ENCODE peak calls at places on chromosomes 16 and 17, in five cellular contexts. A, Q, I, Z and R are unnamed samples.

GRCh38 chr16:22321340-22322001 is 24.3 kb downstream of the POLR3E start:
- DNase-seq in A (peak), Q (peak), I (peak), Z (no peak), R (peak)

GRCh38 chr16:89890886-89891657 is 17.7 kb downstream of the TCF25 start:
- DNase-seq in A (no peak), Q (no peak), I (no peak), Z (no peak), R (no peak)

GRCh38 chr17:29143894-29144293 is 36.3 kb downstream of the MYO18A start:
- DNase-seq in A (no peak), Q (no peak), I (peak), Z (no peak), R (peak)

GRCh38 chr17:34133350-34133749 is 121.7 kb upstream of the CCL2 start:
- DNase-seq in A (no peak), Q (no peak), I (no peak), Z (no peak), R (no peak)

GRCh38 chr16:78094166-78094565 is 5.3 kb upstream of the WWOX start:
- DNase-seq in A (no peak), Q (no peak), I (no peak), Z (no peak), R (no peak)

GRCh38 chr17:9905902-9906301 is 831 bp upstream of the RCVRN start:
- DNase-seq in A (no peak), Q (no peak), I (no peak), Z (no peak), R (peak)

GRCh38 chr17:31480904-31481782 is 89.7 kb downstream of the RAB11FIP4 start:
- DNase-seq in A (no peak), Q (no peak), I (no peak), Z (no peak), R (no peak)

GRCh38 chr16:84585886-84586285 is 32.0 kb downstream of the COTL1 start:
- DNase-seq in A (no peak), Q (no peak), I (no peak), Z (peak), R (no peak)

GRCh38 chr16:389317-389716 is 7.5 kb upstream of the PGAP6 start:
- DNase-seq in A (no peak), Q (no peak), I (peak), Z (no peak), R (peak)

GRCh38 chr16:75038036-75038959 is 39.5 kb downstream of the ZNRF1 start:
- DNase-seq in A (no peak), Q (no peak), I (no peak), Z (no peak), R (no peak)

GRCh38 chr16:70635356-70636016 is 10.9 kb upstream of the IL34 start:
- DNase-seq in A (no peak), Q (no peak), I (no peak), Z (no peak), R (no peak)

GRCh38 chr16:25264599-25264998 is 7.0 kb upstream of the ZKSCAN2 start:
- DNase-seq in A (no peak), Q (no peak), I (no peak), Z (no peak), R (no peak)

GRCh38 chr17:83189673-83190385 is 110.4 kb downstream of the METRNL start:
- DNase-seq in A (peak), Q (peak), I (no peak), Z (no peak), R (no peak)

GRCh38 chr17:67779098-67779672 is 46.1 kb upstream of the BPTF start:
- DNase-seq in A (peak), Q (peak), I (peak), Z (no peak), R (peak)